ENCODE peak calls at places on chromosomes 12 and 14, in eight cellular contexts. K is germinal center; U is activated T-helper 1 cell treated with Interleukin-2 at 50 U/mL for 16 hours; D is stromal cell of bone marrow; S is GM12865; H is mammary epithelial cell; M is aorta; J is effector CD8-positive, alpha-beta T cell. E is an unnamed sample.

GRCh38 chr14:52363969-52364368 is 49.9 kb downstream of the PTGER2 start:
- DNase-seq in K (no peak), U (no peak), D (peak; percentile 57), S (no peak), H (no peak), M (no peak), J (no peak), E (no peak)

GRCh38 chr14:101781240-101782061 is 19.9 kb downstream of the PPP2R5C start:
- DNase-seq in K (peak; percentile 46), U (peak; percentile 16), D (no peak), S (no peak), H (peak; percentile 32), M (peak; percentile 80), J (no peak), E (no peak)

GRCh38 chr14:68955164-68955921 is 23.8 kb downstream of the ACTN1 start:
- DNase-seq in K (no peak), U (no peak), D (no peak), S (no peak), H (no peak), M (no peak), J (no peak), E (no peak)

GRCh38 chr14:85402546-85403162 is 127.3 kb upstream of the FLRT2 start:
- DNase-seq in K (no peak), U (no peak), D (no peak), S (no peak), H (no peak), M (no peak), J (no peak), E (no peak)

GRCh38 chr12:10722502-10722904 is 620 bp downstream of the YBX3 start:
- DNase-seq in K (peak; percentile 46), U (no peak), D (peak; percentile 42), S (peak; percentile 66), H (peak; percentile 60), M (peak; percentile 89), J (peak; percentile 39), E (no peak)

GRCh38 chr12:42173961-42174521 is 29.4 kb upstream of the GXYLT1 start:
- DNase-seq in K (no peak), U (no peak), D (no peak), S (no peak), H (no peak), M (no peak), J (no peak), E (no peak)

GRCh38 chr12:14853966-14854365 is 10.6 kb upstream of the ART4 start:
- DNase-seq in K (no peak), U (no peak), D (no peak), S (no peak), H (no peak), M (no peak), J (no peak), E (no peak)

GRCh38 chr12:28050606-28051005 is 78.1 kb upstream of the PTHLH start:
- DNase-seq in K (no peak), U (no peak), D (no peak), S (no peak), H (peak; percentile 73), M (no peak), J (no peak), E (no peak)

GRCh38 chr14:102900631-102901571 is 21.6 kb upstream of the AMN start:
- DNase-seq in K (peak; percentile 65), U (no peak), D (no peak), S (peak; percentile 85), H (no peak), M (peak; percentile 59), J (no peak), E (no peak)

GRCh38 chr12:97595936-97596335 is 133.3 kb downstream of the RMST start:
- DNase-seq in K (no peak), U (no peak), D (no peak), S (no peak), H (peak; percentile 85), M (no peak), J (no peak), E (no peak)

GRCh38 chr12:124537525-124538193 is 29.8 kb downstream of the NCOR2 start:
- DNase-seq in K (no peak), U (no peak), D (no peak), S (no peak), H (no peak), M (no peak), J (no peak), E (no peak)

GRCh38 chr14:56057071-56057865 is 60.9 kb upstream of the PELI2 start:
- DNase-seq in K (no peak), U (no peak), D (no peak), S (no peak), H (no peak), M (no peak), J (no peak), E (no peak)

GRCh38 chr12:106136263-106136662 is 2.5 kb downstream of the NUAK1 start:
- DNase-seq in K (peak; percentile 55), U (peak; percentile 35), D (peak; percentile 69), S (peak; percentile 77), H (peak; percentile 77), M (peak; percentile 97), J (peak; percentile 56), E (peak; percentile 45)

GRCh38 chr12:31444801-31445200 is 118.9 kb upstream of the SINHCAF start:
- DNase-seq in K (no peak), U (no peak), D (no peak), S (no peak), H (no peak), M (no peak), J (no peak), E (no peak)

GRCh38 chr14:44428239-44428924 is 78.7 kb downstream of the FSCB start:
- DNase-seq in K (no peak), U (no peak), D (no peak), S (no peak), H (no peak), M (no peak), J (no peak), E (no peak)

GRCh38 chr12:27342551-27342950 is 9.9 kb downstream of the BMAL2 start:
- DNase-seq in K (no peak), U (no peak), D (no peak), S (no peak), H (no peak), M (no peak), J (no peak), E (no peak)

GRCh38 chr14:93107383-93107782 is 8.3 kb downstream of the ITPK1 start:
- DNase-seq in K (no peak), U (no peak), D (no peak), S (no peak), H (no peak), M (no peak), J (no peak), E (no peak)

GRCh38 chr12:34207858-34208257 is 185.6 kb downstream of the ALG10 start:
- DNase-seq in K (no peak), U (no peak), D (no peak), S (no peak), H (no peak), M (no peak), J (no peak), E (no peak)

GRCh38 chr12:51868821-51869489 is 18.9 kb upstream of the ANKRD33 start:
- DNase-seq in K (no peak), U (no peak), D (no peak), S (no peak), H (no peak), M (peak; percentile 77), J (no peak), E (no peak)

GRCh38 chr12:54282949-54283593 is 2.5 kb downstream of the HNRNPA1 start:
- DNase-seq in K (no peak), U (no peak), D (no peak), S (no peak), H (no peak), M (peak; percentile 57), J (no peak), E (no peak)

GRCh38 chr12:56206373-56207166 is 15.2 kb downstream of the RNF41 start:
- DNase-seq in K (no peak), U (peak; percentile 16), D (no peak), S (peak; percentile 62), H (peak; percentile 50), M (no peak), J (peak; percentile 1), E (no peak)

GRCh38 chr12:93618891-93619410 is 46.5 kb downstream of the SOCS2 start:
- DNase-seq in K (no peak), U (no peak), D (no peak), S (no peak), H (no peak), M (no peak), J (no peak), E (no peak)

GRCh38 chr14:55122441-55122986 is 6.5 kb upstream of the LGALS3 start:
- DNase-seq in K (no peak), U (no peak), D (no peak), S (no peak), H (no peak), M (no peak), J (no peak), E (no peak)

GRCh38 chr14:24605435-24606190 is 3.9 kb downstream of the GZMH start:
- DNase-seq in K (peak; percentile 64), U (peak; percentile 37), D (no peak), S (peak; percentile 76), H (peak; percentile 25), M (no peak), J (peak; percentile 8), E (peak; percentile 15)

GRCh38 chr14:58298880-58299664 is 717 bp downstream of the ARID4A start:
- DNase-seq in K (peak; percentile 69), U (peak; percentile 25), D (no peak), S (peak; percentile 38), H (no peak), M (peak; percentile 80), J (peak; percentile 28), E (peak; percentile 31)

GRCh38 chr12:115923851-115924250 is 353.6 kb downstream of the MED13L start:
- DNase-seq in K (no peak), U (no peak), D (no peak), S (no peak), H (no peak), M (no peak), J (no peak), E (no peak)